ENCODE peak calls at places on chromosomes 3 and 15, in six cellular contexts. X is AG20443, S is neural progenitor cell, Z is HuH-7.5, N is NCI-H1930, Q is naive B cell. E is an unnamed sample.

GRCh38 chr15:39409876-39410505 is 170.9 kb upstream of the THBS1 start:
- DNase-seq in X (no peak), S (no peak), Z (no peak), N (no peak), Q (no peak), E (no peak)

GRCh38 chr3:60594025-60594424 is 657.2 kb downstream of the FHIT start:
- DNase-seq in X (peak; percentile 26), S (no peak), Z (no peak), N (no peak), Q (no peak), E (no peak)

GRCh38 chr3:110292102-110292501 is 779.5 kb upstream of the NECTIN3 start:
- DNase-seq in X (no peak), S (no peak), Z (no peak), N (no peak), Q (no peak), E (no peak)

GRCh38 chr3:40583691-40584090 is 58.9 kb downstream of the ZNF621 start:
- DNase-seq in X (no peak), S (no peak), Z (no peak), N (no peak), Q (no peak), E (no peak)

GRCh38 chr15:93089855-93090305 is 869 bp upstream of the RGMA start:
- DNase-seq in X (no peak), S (peak; percentile 53), Z (no peak), N (no peak), Q (no peak), E (no peak)

GRCh38 chr3:68468695-68469375 is 463.5 kb downstream of the TAFA4 start:
- DNase-seq in X (no peak), S (no peak), Z (no peak), N (no peak), Q (no peak), E (no peak)

GRCh38 chr3:60893946-60894345 is 357.3 kb downstream of the FHIT start:
- DNase-seq in X (no peak), S (no peak), Z (no peak), N (no peak), Q (no peak), E (no peak)

GRCh38 chr3:36991923-36992805 is 767 bp downstream of the EPM2AIP1 start:
- DNase-seq in X (peak; percentile 37), S (peak; percentile 38), Z (no peak), N (no peak), Q (no peak), E (no peak)

GRCh38 chr15:101538996-101539395 is 49.5 kb upstream of the PCSK6 start:
- DNase-seq in X (no peak), S (no peak), Z (no peak), N (no peak), Q (no peak), E (no peak)

GRCh38 chr3:130601662-130602061 is 84.7 kb downstream of the COL6A6 start:
- DNase-seq in X (peak; percentile 24), S (no peak), Z (no peak), N (no peak), Q (no peak), E (no peak)

GRCh38 chr15:54131410-54131809 is 153.2 kb downstream of the UNC13C start:
- DNase-seq in X (no peak), S (no peak), Z (no peak), N (no peak), Q (no peak), E (no peak)

GRCh38 chr3:43699864-43700263 is 9.1 kb downstream of the ABHD5 start:
- DNase-seq in X (no peak), S (peak; percentile 10), Z (no peak), N (no peak), Q (no peak), E (peak; percentile 55)

GRCh38 chr15:73141216-73141900 is 89.1 kb downstream of the NEO1 start:
- DNase-seq in X (no peak), S (no peak), Z (no peak), N (no peak), Q (no peak), E (no peak)

GRCh38 chr15:76360416-76360815 is 23.8 kb downstream of the ISL2 start:
- DNase-seq in X (no peak), S (no peak), Z (no peak), N (no peak), Q (no peak), E (no peak)

GRCh38 chr3:4568831-4569230 is 75.7 kb downstream of the ITPR1 start:
- DNase-seq in X (no peak), S (no peak), Z (no peak), N (no peak), Q (no peak), E (no peak)

GRCh38 chr3:27556854-27557253 is 72.7 kb upstream of the SLC4A7 start:
- DNase-seq in X (peak; percentile 54), S (no peak), Z (no peak), N (no peak), Q (no peak), E (no peak)

GRCh38 chr15:37081985-37082384 is 18.4 kb downstream of the MEIS2 start:
- DNase-seq in X (no peak), S (no peak), Z (no peak), N (no peak), Q (no peak), E (no peak)

GRCh38 chr15:49415638-49416037 is 7.4 kb upstream of the FGF7 start:
- DNase-seq in X (no peak), S (no peak), Z (no peak), N (no peak), Q (no peak), E (no peak)

GRCh38 chr3:50652709-50653108 is 22.0 kb upstream of the DOCK3 start:
- DNase-seq in X (no peak), S (peak; percentile 57), Z (peak; percentile 27), N (no peak), Q (peak; percentile 36), E (peak; percentile 38)

GRCh38 chr3:193943200-193943599 is 192.7 kb upstream of the HES1 start:
- DNase-seq in X (no peak), S (peak; percentile 53), Z (no peak), N (no peak), Q (no peak), E (no peak)

GRCh38 chr3:122957707-122958210 is 69.8 kb downstream of the SEMA5B start:
- DNase-seq in X (no peak), S (no peak), Z (no peak), N (no peak), Q (no peak), E (no peak)

GRCh38 chr15:68407886-68408500 is 24.0 kb downstream of the ITGA11 start:
- DNase-seq in X (no peak), S (no peak), Z (no peak), N (no peak), Q (no peak), E (no peak)

GRCh38 chr15:30922469-30923311 is 19.0 kb downstream of the FAN1 start:
- DNase-seq in X (peak; percentile 22), S (peak; percentile 89), Z (no peak), N (no peak), Q (no peak), E (no peak)

GRCh38 chr3:53195602-53196574 is 34.9 kb downstream of the PRKCD start:
- DNase-seq in X (peak; percentile 90), S (peak; percentile 86), Z (peak; percentile 40), N (peak; percentile 27), Q (peak; percentile 64), E (peak; percentile 79)